ENCODE peak calls at places on chromosomes 16 and 17, in eight cellular contexts. B, T, Y, D, M, U, L and S are unnamed samples.
A peak's percentile ranks its signal among the peaks of the same experiment; 100 is the strongest.

GRCh38 chr16:66242672-66243071 is 123.8 kb upstream of the CDH5 start:
- DNase-seq in D (no peak), U (no peak), B (no peak), T (no peak), Y (no peak), M (no peak), L (no peak), S (no peak)

GRCh38 chr16:89512453-89512852 is 4.2 kb downstream of the SPG7 start:
- DNase-seq in B (no peak), D (no peak), U (no peak), Y (no peak), L (no peak), T (no peak), M (no peak), S (no peak)

GRCh38 chr16:82899731-82900454 is 273.1 kb downstream of the CDH13 start:
- DNase-seq in M (no peak), Y (no peak), D (no peak), B (no peak), L (no peak), T (no peak), U (no peak), S (no peak)

GRCh38 chr17:74637912-74638311 is 14.4 kb upstream of the CD300E start:
- DNase-seq in U (no peak), T (no peak), L (no peak), M (no peak), B (no peak), Y (no peak), D (no peak), S (no peak)

GRCh38 chr16:71262391-71262790 is 26.8 kb downstream of the CMTR2 start:
- DNase-seq in T (no peak), B (no peak), Y (no peak), L (no peak), D (no peak), M (no peak), U (no peak), S (no peak)

GRCh38 chr17:40433551-40434384 is 9.5 kb upstream of the IGFBP4 start:
- DNase-seq in D (no peak), U (peak; percentile 75), B (no peak), Y (no peak), T (no peak), M (no peak), L (no peak), S (no peak)

GRCh38 chr17:32161506-32162365 is 19.4 kb downstream of the RHOT1 start:
- DNase-seq in Y (no peak), U (no peak), B (no peak), T (no peak), D (no peak), M (peak; percentile 85), L (no peak), S (no peak)

GRCh38 chr17:6536566-6537065 is 19.7 kb downstream of the PITPNM3 start:
- DNase-seq in L (no peak), B (no peak), D (no peak), M (no peak), U (no peak), Y (no peak), T (no peak), S (no peak)

GRCh38 chr17:81193470-81194224 is 27.6 kb upstream of the AATK start:
- DNase-seq in B (no peak), D (no peak), Y (no peak), M (no peak), U (no peak), L (peak; percentile 78), T (no peak), S (no peak)

GRCh38 chr17:8118769-8119574 is 658 bp upstream of the ALOXE3 start:
- DNase-seq in B (peak; percentile 83), M (peak; percentile 72), T (peak; percentile 68), D (peak; percentile 83), L (peak; percentile 87), Y (peak; percentile 81), U (peak; percentile 91), S (no peak)

GRCh38 chr17:70136131-70136530 is 33.2 kb upstream of the KCNJ2 start:
- DNase-seq in U (no peak), L (no peak), T (no peak), M (no peak), B (no peak), D (no peak), Y (no peak), S (no peak)

GRCh38 chr17:29948460-29949185 is 7.2 kb downstream of the EFCAB5 start:
- DNase-seq in L (no peak), B (no peak), Y (no peak), T (no peak), U (no peak), D (no peak), M (no peak), S (no peak)

GRCh38 chr16:14232106-14232890 is 161.2 kb downstream of the MRTFB start:
- DNase-seq in M (no peak), Y (no peak), D (peak; percentile 49), L (no peak), B (no peak), U (no peak), T (no peak), S (no peak)

GRCh38 chr16:67966549-67967182 is 1.8 kb downstream of the SLC12A4 start:
- DNase-seq in Y (no peak), B (no peak), U (peak; percentile 43), D (no peak), L (no peak), M (peak; percentile 36), T (no peak), S (no peak)

GRCh38 chr16:25005445-25006306 is 9.5 kb downstream of the ARHGAP17 start:
- DNase-seq in Y (no peak), B (no peak), L (no peak), T (no peak), D (no peak), U (no peak), M (no peak), S (no peak)

GRCh38 chr17:35666070-35666469 is 65.4 kb upstream of the RASL10B start:
- DNase-seq in U (no peak), L (no peak), M (no peak), T (no peak), B (no peak), D (no peak), Y (no peak), S (no peak)

GRCh38 chr17:41655611-41656111 is 31.3 kb upstream of the KRT17 start:
- DNase-seq in T (no peak), M (no peak), L (no peak), B (no peak), Y (no peak), U (peak; percentile 76), D (no peak), S (no peak)

GRCh38 chr17:82399601-82400101 is 18.5 kb upstream of the HEXD start:
- DNase-seq in L (no peak), U (no peak), Y (no peak), D (peak; percentile 17), T (no peak), B (no peak), M (no peak), S (no peak)

GRCh38 chr16:15770512-15770911 is 86.3 kb downstream of the MYH11 start:
- DNase-seq in Y (no peak), D (no peak), M (peak; percentile 13), U (no peak), B (no peak), T (no peak), L (no peak), S (peak; percentile 10)

GRCh38 chr16:23823475-23824407 is 12.0 kb upstream of the PRKCB start:
- DNase-seq in Y (no peak), M (no peak), B (no peak), U (no peak), T (no peak), D (no peak), L (no peak), S (no peak)

GRCh38 chr17:83149326-83149725 is 69.9 kb downstream of the METRNL start:
- DNase-seq in U (no peak), T (no peak), M (no peak), B (no peak), D (no peak), L (no peak), Y (no peak), S (no peak)

GRCh38 chr16:89354325-89354724 is 136.0 kb downstream of the ANKRD11 start:
- DNase-seq in Y (no peak), U (no peak), L (no peak), B (no peak), D (peak; percentile 11), M (no peak), T (no peak), S (no peak)

GRCh38 chr16:69941251-69942098 is 9.7 kb upstream of the CLEC18A start:
- DNase-seq in D (no peak), M (no peak), L (no peak), B (no peak), U (no peak), Y (no peak), T (no peak), S (no peak)